ENCODE peak calls at places on chromosome 17, in eight cellular contexts. L is hepatocyte; J is osteoblast; X is body of pancreas; R is tibial artery; V is breast epithelium; E is aorta; H is CD4-positive, CD25-positive, alpha-beta regulatory T cell. I is an unnamed sample.

GRCh38 chr17:32741381-32741780 is 135.5 kb downstream of the MYO1D start:
- DNase-seq in R (no peak), J (peak; percentile 56), V (no peak), E (no peak), X (no peak), L (no peak), H (no peak), I (no peak)

GRCh38 chr17:49337900-49338299 is 24.1 kb downstream of the ZNF652 start:
- DNase-seq in J (no peak), R (no peak), H (no peak), V (no peak), X (no peak), L (no peak), E (peak; percentile 60), I (no peak)

GRCh38 chr17:74635418-74635817 is 11.9 kb upstream of the CD300E start:
- DNase-seq in R (no peak), H (no peak), L (no peak), E (no peak), X (no peak), V (no peak), J (no peak), I (no peak)

GRCh38 chr17:83087788-83088360 is 8.5 kb downstream of the METRNL start:
- DNase-seq in H (no peak), X (no peak), E (no peak), R (no peak), L (no peak), V (no peak), J (no peak), I (no peak)

GRCh38 chr17:4853195-4853762 is 20.1 kb downstream of the MINK1 start:
- DNase-seq in L (no peak), E (no peak), J (no peak), V (no peak), R (no peak), X (no peak), H (no peak), I (no peak)

GRCh38 chr17:10126554-10127493 is 71.6 kb downstream of the GAS7 start:
- DNase-seq in L (peak; percentile 72), V (no peak), R (peak; percentile 60), E (no peak), X (no peak), H (no peak), J (peak; percentile 84), I (peak; percentile 77)

GRCh38 chr17:11628374-11628773 is 30.1 kb downstream of the DNAH9 start:
- DNase-seq in J (no peak), E (no peak), V (no peak), L (no peak), H (no peak), X (no peak), R (no peak), I (no peak)

GRCh38 chr17:35175638-35176415 is 18.4 kb downstream of the SLC35G3 start:
- DNase-seq in X (no peak), E (no peak), R (no peak), L (no peak), J (no peak), V (no peak), H (no peak), I (no peak)

GRCh38 chr17:49038138-49038537 is 41.0 kb downstream of the IGF2BP1 start:
- DNase-seq in E (no peak), R (no peak), L (no peak), V (no peak), H (no peak), X (no peak), J (no peak), I (no peak)

GRCh38 chr17:73823684-73824083 is 179.4 kb upstream of the SDK2 start:
- DNase-seq in E (no peak), R (no peak), X (no peak), L (no peak), V (no peak), J (no peak), H (no peak), I (no peak)

GRCh38 chr17:7021993-7022778 is 664 bp upstream of the BCL6B start:
- DNase-seq in V (peak; percentile 57), J (peak; percentile 99), L (peak; percentile 88), R (peak; percentile 76), H (peak; percentile 81), X (peak; percentile 80), E (peak; percentile 84), I (peak; percentile 78)

GRCh38 chr17:75011788-75012319 is 616 bp upstream of the MRPL58 start:
- DNase-seq in E (peak; percentile 66), J (peak; percentile 96), H (no peak), R (peak; percentile 70), X (peak; percentile 65), L (peak; percentile 77), V (peak; percentile 75), I (peak; percentile 79)

DNA sequence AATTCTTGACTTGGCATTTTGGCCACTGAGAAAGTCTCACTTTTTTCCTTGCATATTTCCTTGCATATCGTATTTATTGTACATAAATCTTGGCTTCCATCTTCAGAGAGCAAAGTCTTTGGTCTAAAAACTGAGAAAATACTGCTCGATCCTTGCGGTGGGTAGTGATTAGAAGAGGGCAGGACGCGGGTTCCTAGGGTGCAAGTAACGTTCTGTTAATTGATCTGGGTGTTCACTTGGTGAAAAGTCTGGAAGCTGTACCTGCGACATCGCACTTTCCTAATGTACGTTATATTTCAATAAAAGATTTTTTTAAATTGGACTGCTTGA is 758 bp upstream of the UBALD2 start:
- DNase-seq in J (no peak), L (no peak), V (no peak), X (no peak), E (no peak), H (no peak), R (no peak), I (no peak)
- H3K4me1 ChIP-seq in J (peaks cover 42% of the 10 kb centered on the region), L (peaks cover 29% of the 10 kb centered on the region), V (peaks cover 29% of the 10 kb centered on the region), X (peaks cover 85% of the 10 kb centered on the region), E (no peaks in the 10 kb centered on the region), H (peaks cover 44% of the 10 kb centered on the region), R (no peaks in the 10 kb centered on the region), I (peaks cover 50% of the 10 kb centered on the region)

DNA sequence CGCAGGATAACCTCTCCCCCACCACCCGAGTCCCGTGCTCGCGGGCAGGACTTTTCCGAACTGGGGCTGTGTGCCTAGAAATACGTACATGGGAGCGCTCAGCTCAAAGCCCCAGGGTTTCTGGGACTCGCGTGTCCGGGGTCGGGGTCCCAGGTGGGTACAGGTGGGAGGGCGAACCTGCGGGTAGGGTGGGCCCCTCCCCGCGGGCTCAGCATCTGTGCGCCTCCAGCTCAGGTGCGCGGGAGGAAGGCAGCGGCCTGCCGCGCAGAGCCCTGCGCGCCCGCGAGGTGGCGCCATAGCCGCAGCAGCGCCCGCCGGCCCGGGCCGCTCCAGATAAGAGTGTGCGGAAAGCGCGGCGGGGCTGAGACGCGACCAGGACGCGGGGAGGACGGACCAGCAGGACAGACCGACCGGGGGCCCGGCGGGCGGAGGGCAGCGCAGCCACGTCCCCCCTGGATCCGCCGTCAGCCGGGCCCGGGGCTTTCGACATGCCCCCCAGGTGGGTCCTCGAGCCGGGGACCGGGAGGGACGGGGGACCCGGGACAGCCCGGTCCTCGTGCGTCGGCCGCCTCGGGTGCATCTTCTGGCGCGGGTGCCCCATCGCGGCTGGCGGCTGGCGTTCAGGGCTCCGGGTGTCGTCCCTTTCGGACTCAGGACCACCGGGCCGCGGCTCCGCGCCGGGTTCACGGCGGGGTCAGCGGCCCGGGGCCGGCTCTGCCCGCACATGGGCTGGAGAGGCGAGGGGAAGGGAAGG is at the start of gene HIC1:
- DNase-seq in X (peak; percentile 76), R (peak; percentile 74), H (peak; percentile 76), J (peak; percentile 100), L (peak; percentile 90), E (peak; percentile 86), V (peak; percentile 64), I (no peak)
- H3K4me1 ChIP-seq in X (peaks cover 70% of the 10 kb centered on the region), R (no peaks in the 10 kb centered on the region), H (peaks cover 80% of the 10 kb centered on the region), J (peaks cover 6% of the 10 kb centered on the region), L (peaks cover 33% of the 10 kb centered on the region), E (no peaks in the 10 kb centered on the region), V (peaks cover 11% of the 10 kb centered on the region), I (peaks cover 77% of the 10 kb centered on the region)

GRCh38 chr17:44907696-44908470 is 7.4 kb downstream of the GFAP start:
- DNase-seq in L (no peak), E (no peak), V (no peak), X (no peak), R (no peak), H (no peak), J (peak; percentile 78), I (no peak)
- H3K4me1 ChIP-seq in L (peaks cover 21% of the 10 kb centered on the region), E (no peaks in the 10 kb centered on the region), V (no peaks in the 10 kb centered on the region), X (peaks cover 10% of the 10 kb centered on the region), R (no peaks in the 10 kb centered on the region), H (peaks cover 7% of the 10 kb centered on the region), J (peaks cover 49% of the 10 kb centered on the region), I (peaks cover 12% of the 10 kb centered on the region)

GRCh38 chr17:28151001-28151400 is 108.5 kb downstream of the NLK start:
- DNase-seq in E (no peak), L (no peak), H (no peak), X (no peak), R (no peak), J (no peak), V (no peak), I (no peak)

GRCh38 chr17:28145348-28145747 is 102.9 kb downstream of the NLK start:
- DNase-seq in V (no peak), X (no peak), L (no peak), E (no peak), H (no peak), J (peak; percentile 19), R (no peak), I (no peak)

GRCh38 chr17:28142355-28142754 is 99.9 kb downstream of the NLK start:
- DNase-seq in J (no peak), H (no peak), E (no peak), R (no peak), X (no peak), L (no peak), V (no peak), I (no peak)

GRCh38 chr17:28144019-28144418 is 101.5 kb downstream of the NLK start:
- DNase-seq in X (no peak), R (no peak), E (no peak), V (no peak), L (no peak), J (no peak), H (no peak), I (no peak)

DNA sequence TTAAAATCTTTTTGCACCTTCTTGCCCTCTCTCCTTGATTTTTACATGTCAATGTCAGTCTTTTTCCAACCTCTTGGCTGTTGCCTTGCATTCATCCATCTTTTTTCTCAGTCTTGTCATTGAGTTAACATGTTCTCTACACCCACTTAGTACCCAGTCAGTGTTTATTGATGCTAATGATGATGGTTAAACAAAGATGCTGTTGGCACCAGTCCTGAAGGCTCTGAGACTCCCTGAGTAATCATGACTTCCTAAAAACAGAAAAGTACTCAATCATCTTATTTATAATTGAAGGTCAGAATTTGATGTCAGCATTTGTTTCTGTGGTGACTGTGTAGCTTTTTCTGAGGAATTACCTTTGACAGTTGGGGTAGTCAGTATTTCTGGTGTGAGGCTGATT is 104.5 kb downstream of the NLK start:
- DNase-seq in R (no peak), H (no peak), L (no peak), V (no peak), X (no peak), J (no peak), E (no peak), I (no peak)
- H3K4me1 ChIP-seq in R (no peaks in the 10 kb centered on the region), H (no peaks in the 10 kb centered on the region), L (no peaks in the 10 kb centered on the region), V (no peaks in the 10 kb centered on the region), X (peaks cover 7% of the 10 kb centered on the region), J (no peaks in the 10 kb centered on the region), E (no peaks in the 10 kb centered on the region), I (no peaks in the 10 kb centered on the region)